ENCODE peak calls at places on chromosomes 1 and 21, in seven cellular contexts. J, U, V, Q, E, P and K are unnamed samples.

GRCh38 chr1:76269175-76269574 is 194.6 kb downstream of the ST6GALNAC3 start:
- DNase-seq in J (no peak), U (no peak), V (no peak), Q (no peak), E (no peak), P (no peak), K (peak)

GRCh38 chr1:225879521-225880209 is 2.5 kb downstream of the TMEM63A start:
- DNase-seq in J (no peak), U (no peak), V (no peak), Q (no peak), E (no peak), P (no peak), K (no peak)

GRCh38 chr1:164640673-164641352 is 81.8 kb downstream of the PBX1 start:
- DNase-seq in J (no peak), U (no peak), V (no peak), Q (no peak), E (no peak), P (no peak), K (no peak)

GRCh38 chr1:227378876-227379554 is 60.7 kb upstream of the CDC42BPA start:
- DNase-seq in J (no peak), U (no peak), V (no peak), Q (no peak), E (no peak), P (no peak), K (no peak)

GRCh38 chr21:36183144-36183795 is 26.6 kb downstream of the DOP1B start:
- DNase-seq in J (no peak), U (no peak), V (no peak), Q (no peak), E (no peak), P (no peak), K (no peak)

GRCh38 chr1:30790850-30791778 is 33.5 kb upstream of the LAPTM5 start:
- DNase-seq in J (no peak), U (no peak), V (no peak), Q (no peak), E (no peak), P (no peak), K (no peak)

GRCh38 chr1:222161676-222162075 is 386.2 kb downstream of the HHIPL2 start:
- DNase-seq in J (no peak), U (no peak), V (no peak), Q (no peak), E (no peak), P (no peak), K (no peak)

GRCh38 chr1:208431721-208432120 is 187.5 kb upstream of the PLXNA2 start:
- DNase-seq in J (peak), U (no peak), V (no peak), Q (no peak), E (no peak), P (no peak), K (peak)

GRCh38 chr1:221337106-221337505 is 404.8 kb downstream of the DUSP10 start:
- DNase-seq in J (no peak), U (no peak), V (no peak), Q (no peak), E (no peak), P (no peak), K (no peak)

GRCh38 chr21:31514598-31514997 is 144.9 kb upstream of the SOD1 start:
- DNase-seq in J (no peak), U (peak), V (no peak), Q (no peak), E (no peak), P (no peak), K (no peak)

GRCh38 chr1:226438007-226438406 is 30.1 kb upstream of the PARP1 start:
- DNase-seq in J (no peak), U (no peak), V (no peak), Q (no peak), E (no peak), P (no peak), K (no peak)

GRCh38 chr1:95084317-95085176 is 11.8 kb upstream of the ALG14 start:
- DNase-seq in J (no peak), U (peak), V (no peak), Q (no peak), E (no peak), P (no peak), K (no peak)

GRCh38 chr1:8284167-8284566 is 33.7 kb upstream of the SLC45A1 start:
- DNase-seq in J (no peak), U (no peak), V (no peak), Q (no peak), E (no peak), P (no peak), K (no peak)

GRCh38 chr1:246153796-246154212 is 353.3 kb downstream of the SMYD3 start:
- DNase-seq in J (no peak), U (no peak), V (no peak), Q (no peak), E (no peak), P (no peak), K (no peak)

GRCh38 chr1:15974855-15975254 is 1.0 kb downstream of the ZBTB17 start:
- DNase-seq in J (no peak), U (no peak), V (no peak), Q (peak), E (no peak), P (no peak), K (no peak)

GRCh38 chr1:41957568-41957967 is 38.8 kb upstream of the HIVEP3 start:
- DNase-seq in J (no peak), U (no peak), V (no peak), Q (no peak), E (no peak), P (no peak), K (no peak)

GRCh38 chr1:160124709-160125478 is 9.3 kb downstream of the ATP1A2 start:
- DNase-seq in J (peak), U (peak), V (no peak), Q (no peak), E (peak), P (no peak), K (peak)

GRCh38 chr1:56448937-56449336 is 130.4 kb downstream of the PLPP3 start:
- DNase-seq in J (peak), U (no peak), V (no peak), Q (no peak), E (no peak), P (no peak), K (no peak)

GRCh38 chr1:169308313-169309039 is 59.1 kb downstream of the NME7 start:
- DNase-seq in J (no peak), U (no peak), V (no peak), Q (no peak), E (no peak), P (no peak), K (no peak)

GRCh38 chr1:212749924-212750535 is 41.5 kb downstream of the NSL1 start:
- DNase-seq in J (peak), U (peak), V (no peak), Q (no peak), E (peak), P (no peak), K (no peak)

GRCh38 chr1:176893625-176894352 is 270.7 kb downstream of the ASTN1 start:
- DNase-seq in J (no peak), U (no peak), V (no peak), Q (no peak), E (no peak), P (peak), K (no peak)

GRCh38 chr1:227789042-227789880 is 26.2 kb upstream of the PRSS38 start:
- DNase-seq in J (no peak), U (peak), V (peak), Q (no peak), E (no peak), P (peak), K (no peak)

GRCh38 chr21:41933259-41934079 is 20.3 kb downstream of the C2CD2 start:
- DNase-seq in J (no peak), U (no peak), V (no peak), Q (no peak), E (no peak), P (no peak), K (no peak)
- H3K4me3 ChIP-seq in J (peak), U (no peak), V (no peak), Q (no peak), E (peak), P (no peak), K (no peak)

GRCh38 chr1:241939798-241940197 is 17.8 kb upstream of the BECN2 start:
- DNase-seq in J (no peak), U (no peak), V (no peak), Q (no peak), E (no peak), P (no peak), K (no peak)
- TF ChIP-seq CTCF in J (no peak), U (no peak), V (no peak), Q (no peak), E (no peak), P (no peak), K (no peak)

GRCh38 chr1:155859234-155859829 is at the start of gene SYT11:
- DNase-seq in J (peak), U (peak), V (peak), Q (peak), E (peak), P (peak), K (peak)

GRCh38 chr1:155859881-155860841 is 794 bp downstream of the SYT11 start:
- DNase-seq in J (no peak), U (no peak), V (peak), Q (peak), E (no peak), P (peak), K (no peak)

GRCh38 chr1:155864393-155864792 is 5.0 kb downstream of the SYT11 start:
- DNase-seq in J (no peak), U (no peak), V (no peak), Q (no peak), E (no peak), P (no peak), K (no peak)

GRCh38 chr1:155858805-155859233 is 548 bp upstream of the SYT11 start:
- DNase-seq in J (no peak), U (no peak), V (no peak), Q (no peak), E (no peak), P (no peak), K (no peak)

GRCh38 chr1:155860939-155861496 is 1.7 kb downstream of the SYT11 start:
- DNase-seq in J (no peak), U (no peak), V (no peak), Q (no peak), E (no peak), P (no peak), K (no peak)
- H3K4me3 ChIP-seq in J (peak), U (no peak), V (no peak), Q (peak), E (peak), P (no peak), K (peak)

GRCh38 chr1:198553017-198553416 is 12.5 kb upstream of the ATP6V1G3 start:
- DNase-seq in J (no peak), U (no peak), V (no peak), Q (no peak), E (no peak), P (no peak), K (no peak)
- TF ChIP-seq CTCF in J (no peak), U (peak), V (no peak), Q (peak), E (peak), P (no peak), K (no peak)

GRCh38 chr1:18899363-18900049 is 2.8 kb downstream of the ALDH4A1 start:
- DNase-seq in J (no peak), U (no peak), V (no peak), Q (no peak), E (no peak), P (no peak), K (no peak)
- H3K4me3 ChIP-seq in J (no peak), U (no peak), V (no peak), Q (no peak), E (no peak), P (no peak), K (no peak)

GRCh38 chr21:44049182-44049581 is 37.1 kb downstream of the TRAPPC10 start:
- DNase-seq in J (no peak), U (no peak), V (peak), Q (no peak), E (no peak), P (peak), K (no peak)
- TF ChIP-seq CTCF in J (no peak), U (no peak), V (no peak), Q (no peak), E (no peak), P (no peak), K (no peak)

GRCh38 chr1:46492871-46493270 is 3.2 kb downstream of the DMBX1 start:
- DNase-seq in J (no peak), U (peak), V (peak), Q (no peak), E (no peak), P (no peak), K (no peak)
- H3K4me3 ChIP-seq in J (no peak), U (no peak), V (no peak), Q (no peak), E (no peak), P (no peak), K (no peak)

DNA sequence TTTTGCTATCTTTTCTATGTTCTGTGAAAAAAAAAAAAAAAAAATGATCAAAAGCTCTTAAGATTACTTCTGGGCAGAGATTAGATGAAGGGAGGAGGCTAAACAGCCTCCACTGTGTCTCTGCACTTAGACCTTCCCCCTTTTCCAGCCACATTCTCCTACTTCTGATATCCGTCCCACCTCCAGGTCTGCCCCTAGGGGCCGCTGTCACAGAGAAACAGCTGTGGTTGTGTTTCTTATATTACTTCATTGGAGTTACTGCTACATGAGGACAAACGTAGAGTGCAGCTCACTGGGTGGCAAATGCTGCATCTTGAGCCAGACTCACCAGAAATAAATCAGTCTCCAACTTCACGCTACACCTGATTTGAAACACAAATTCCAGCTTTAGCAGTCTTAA is 125.4 kb upstream of the PTBP2 start:
- DNase-seq in J (no peak), U (peak), V (no peak), Q (no peak), E (peak), P (no peak), K (no peak)
- TF ChIP-seq CTCF in J (peak), U (peak), V (no peak), Q (peak), E (peak), P (no peak), K (peak)

GRCh38 chr1:117657949-117658660 is 52.3 kb downstream of the TENT5C start:
- DNase-seq in J (no peak), U (no peak), V (no peak), Q (no peak), E (no peak), P (peak), K (no peak)
- H3K4me3 ChIP-seq in J (no peak), U (no peak), V (no peak), Q (no peak), E (no peak), P (no peak), K (no peak)

DNA sequence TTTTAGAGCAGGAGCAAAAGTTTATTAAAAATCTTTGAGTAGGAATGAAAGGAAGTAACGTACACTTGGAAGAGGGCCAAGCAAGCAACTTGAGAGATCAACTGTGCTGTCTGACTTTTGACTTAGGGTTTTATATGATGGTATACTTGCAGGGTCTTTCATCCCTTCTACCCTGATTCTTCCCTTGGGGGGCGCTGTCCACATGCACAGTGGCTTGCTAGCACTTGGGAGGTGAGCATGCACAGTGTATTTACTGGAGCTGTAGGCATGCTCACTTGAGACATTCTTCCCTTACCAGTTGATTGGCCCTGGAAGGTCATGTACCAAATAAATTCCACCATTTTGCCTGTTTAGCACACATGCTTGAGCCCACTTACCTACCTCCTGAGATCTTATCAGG is 1001.3 kb upstream of the ADGRL2 start:
- DNase-seq in J (no peak), U (peak), V (no peak), Q (no peak), E (no peak), P (no peak), K (no peak)
- TF ChIP-seq CTCF in J (no peak), U (peak), V (no peak), Q (no peak), E (no peak), P (no peak), K (no peak)